ENCODE peak calls at places on chromosomes 4 and X, in eight cellular contexts. B is pancreas, E is dorsolateral prefrontal cortex, C is HFFc6, T is DND-41, X is A549, H is progenitor cell of endocrine pancreas, Y is PC-9. P is an unnamed sample.

GRCh38 chr4:128663325-128663724 is 146.2 kb upstream of the JADE1 start:
- DNase-seq in B (peak), E (no peak), C (no peak), T (peak), X (no peak), H (no peak), Y (no peak), P (no peak)

GRCh38 chrX:10450229-10450958 is 170.0 kb downstream of the MID1 start:
- DNase-seq in B (no peak), E (no peak), C (peak), T (no peak), X (no peak), H (no peak), Y (peak), P (peak)

GRCh38 chrX:154484255-154485149 is 1.9 kb downstream of the UBL4A start:
- DNase-seq in B (no peak), E (no peak), C (peak), T (no peak), X (no peak), H (no peak), Y (no peak), P (no peak)

GRCh38 chrX:104370089-104370488 is 115.4 kb upstream of the ESX1 start:
- DNase-seq in B (no peak), E (no peak), C (no peak), T (no peak), X (peak), H (no peak), Y (peak), P (no peak)

GRCh38 chr4:15906024-15906443 is 32.5 kb downstream of the FGFBP1 start:
- DNase-seq in B (peak), E (no peak), C (no peak), T (no peak), X (peak), H (no peak), Y (peak), P (no peak)

GRCh38 chr4:93384897-93385296 is 443.7 kb upstream of the ATOH1 start:
- DNase-seq in B (no peak), E (no peak), C (no peak), T (no peak), X (no peak), H (no peak), Y (no peak), P (no peak)

GRCh38 chrX:56798866-56799864 is 70.1 kb downstream of the NBDY start:
- DNase-seq in B (peak), E (no peak), C (no peak), T (no peak), X (no peak), H (no peak), Y (no peak), P (no peak)

GRCh38 chr4:8439914-8440490 is 521 bp downstream of the ACOX3 start:
- DNase-seq in B (no peak), E (no peak), C (no peak), T (peak), X (no peak), H (no peak), Y (peak), P (no peak)

GRCh38 chr4:102500371-102501175 is 586 bp upstream of the NFKB1 start:
- DNase-seq in B (peak), E (peak), C (peak), T (no peak), X (no peak), H (peak), Y (no peak), P (peak)

GRCh38 chrX:95612350-95612749 is 1072.3 kb upstream of the DIAPH2 start:
- DNase-seq in B (no peak), E (no peak), C (no peak), T (no peak), X (no peak), H (no peak), Y (no peak), P (no peak)

GRCh38 chr4:175412744-175413143 is 399.3 kb downstream of the GPM6A start:
- DNase-seq in B (no peak), E (no peak), C (peak), T (no peak), X (no peak), H (no peak), Y (no peak), P (no peak)

GRCh38 chr4:189940178-189941004 is at the start of gene FRG1:
- DNase-seq in B (peak), E (peak), C (peak), T (peak), X (peak), H (peak), Y (peak), P (peak)

GRCh38 chr4:13860126-13860525 is 232.6 kb upstream of the BOD1L1 start:
- DNase-seq in B (no peak), E (no peak), C (no peak), T (no peak), X (no peak), H (no peak), Y (no peak), P (no peak)

GRCh38 chr4:9781343-9782135 is at the start of gene DRD5:
- DNase-seq in B (no peak), E (no peak), C (no peak), T (no peak), X (no peak), H (no peak), Y (no peak), P (no peak)

GRCh38 chr4:7193040-7193958 is 961 bp downstream of the SORCS2 start:
- DNase-seq in B (peak), E (peak), C (no peak), T (no peak), X (no peak), H (no peak), Y (no peak), P (no peak)

GRCh38 chr4:182018691-182019090 is 224.5 kb upstream of the TENM3 start:
- DNase-seq in B (no peak), E (no peak), C (no peak), T (no peak), X (no peak), H (no peak), Y (no peak), P (no peak)

GRCh38 chr4:786861-787300 is 39.0 kb downstream of the CPLX1 start:
- DNase-seq in B (no peak), E (no peak), C (no peak), T (no peak), X (no peak), H (no peak), Y (no peak), P (no peak)

GRCh38 chrX:80354966-80355465 is 65.2 kb upstream of the TENT5D start:
- DNase-seq in B (no peak), E (no peak), C (no peak), T (no peak), X (no peak), H (no peak), Y (no peak), P (no peak)

GRCh38 chrX:45850197-45850774 is 649.6 kb upstream of the DIPK2B start:
- DNase-seq in B (no peak), E (no peak), C (no peak), T (peak), X (no peak), H (no peak), Y (no peak), P (no peak)

GRCh38 chr4:105472871-105473339 is 957 bp downstream of the PPA2 start:
- DNase-seq in B (no peak), E (no peak), C (no peak), T (no peak), X (no peak), H (no peak), Y (no peak), P (no peak)

GRCh38 chrX:15674514-15674898 is 9.9 kb upstream of the CLTRN start:
- DNase-seq in B (peak), E (peak), C (peak), T (no peak), X (peak), H (no peak), Y (peak), P (peak)

GRCh38 chrX:149487292-149487691 is 17.8 kb downstream of the IDS start:
- DNase-seq in B (no peak), E (no peak), C (no peak), T (no peak), X (peak), H (no peak), Y (peak), P (no peak)

GRCh38 chr4:3302164-3302785 is 9.5 kb downstream of the RGS12 start:
- DNase-seq in B (peak), E (peak), C (no peak), T (peak), X (no peak), H (no peak), Y (no peak), P (no peak)

GRCh38 chr4:187608001-187608421 is 387.6 kb upstream of the ZFP42 start:
- DNase-seq in B (no peak), E (no peak), C (peak), T (no peak), X (no peak), H (no peak), Y (no peak), P (peak)

GRCh38 chr4:150582101-150582565 is at the start of gene MAB21L2:
- DNase-seq in B (no peak), E (no peak), C (no peak), T (no peak), X (no peak), H (no peak), Y (no peak), P (no peak)

GRCh38 chr4:183141997-183142396 is 42.9 kb downstream of the WWC2 start:
- DNase-seq in B (no peak), E (no peak), C (no peak), T (no peak), X (no peak), H (no peak), Y (no peak), P (no peak)

GRCh38 chr4:155854597-155855226 is 11.4 kb downstream of the ASIC5 start:
- DNase-seq in B (no peak), E (no peak), C (peak), T (no peak), X (peak), H (no peak), Y (no peak), P (no peak)

GRCh38 chrX:1397001-1397400 is 5.1 kb upstream of the SLC25A6 start:
- DNase-seq in B (no peak), E (peak), C (no peak), T (no peak), X (no peak), H (no peak), Y (no peak), P (no peak)

GRCh38 chr4:138050601-138051000 is 191.5 kb downstream of the SLC7A11 start:
- DNase-seq in B (no peak), E (no peak), C (no peak), T (no peak), X (no peak), H (no peak), Y (no peak), P (no peak)

GRCh38 chr4:186368291-186368690 is 102.3 kb downstream of the F11 start:
- DNase-seq in B (no peak), E (no peak), C (no peak), T (no peak), X (no peak), H (no peak), Y (no peak), P (no peak)

GRCh38 chr4:145937021-145937861 is 1.4 kb downstream of the ZNF827 start:
- DNase-seq in B (peak), E (peak), C (peak), T (peak), X (no peak), H (peak), Y (no peak), P (no peak)

GRCh38 chr4:2861631-2862436 is 18.2 kb downstream of the ADD1 start:
- DNase-seq in B (no peak), E (no peak), C (no peak), T (no peak), X (no peak), H (no peak), Y (no peak), P (no peak)

GRCh38 chr4:83894831-83895230 is 358.9 kb downstream of the GPAT3 start:
- DNase-seq in B (no peak), E (no peak), C (no peak), T (no peak), X (no peak), H (no peak), Y (no peak), P (no peak)

GRCh38 chrX:104695593-104695992 is 129.6 kb downstream of the IL1RAPL2 start:
- DNase-seq in B (no peak), E (no peak), C (no peak), T (no peak), X (no peak), H (no peak), Y (no peak), P (no peak)

GRCh38 chrX:13938053-13938765 is 91.5 kb downstream of the GEMIN8 start:
- DNase-seq in B (peak), E (peak), C (no peak), T (no peak), X (peak), H (peak), Y (no peak), P (no peak)

GRCh38 chr4:41455215-41455614 is 82.7 kb upstream of the LIMCH1 start:
- DNase-seq in B (no peak), E (no peak), C (no peak), T (no peak), X (no peak), H (no peak), Y (no peak), P (no peak)
- TF ChIP-seq CTCF in B (no peak), E (no peak), C (no peak), T (no peak), X (no peak), H (no peak), Y (no peak), P (no peak)

DNA sequence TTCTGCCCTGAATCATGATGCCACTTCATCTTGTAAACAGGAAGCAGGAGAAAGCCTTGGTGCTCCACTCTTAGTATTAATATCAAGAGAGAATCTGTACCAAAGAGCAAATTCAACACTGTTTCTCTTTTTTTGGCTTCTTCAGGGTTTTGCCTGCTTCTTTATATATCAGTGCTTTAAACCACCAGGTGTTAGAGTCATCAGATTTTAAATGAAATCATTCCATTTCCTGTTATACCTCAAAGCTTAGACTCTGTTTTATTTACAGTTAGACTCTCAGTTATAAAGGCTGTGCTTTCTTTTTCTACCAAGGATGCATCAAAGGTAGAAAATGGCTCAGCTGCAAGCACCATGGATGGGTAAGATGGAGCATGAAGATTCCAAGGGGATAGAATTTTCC is 350.9 kb downstream of the CAMK2D start:
- DNase-seq in B (no peak), E (no peak), C (no peak), T (no peak), X (no peak), H (no peak), Y (no peak), P (no peak)
- TF ChIP-seq CTCF in B (no peak), E (no peak), C (no peak), T (no peak), X (no peak), H (no peak), Y (no peak), P (no peak)

DNA sequence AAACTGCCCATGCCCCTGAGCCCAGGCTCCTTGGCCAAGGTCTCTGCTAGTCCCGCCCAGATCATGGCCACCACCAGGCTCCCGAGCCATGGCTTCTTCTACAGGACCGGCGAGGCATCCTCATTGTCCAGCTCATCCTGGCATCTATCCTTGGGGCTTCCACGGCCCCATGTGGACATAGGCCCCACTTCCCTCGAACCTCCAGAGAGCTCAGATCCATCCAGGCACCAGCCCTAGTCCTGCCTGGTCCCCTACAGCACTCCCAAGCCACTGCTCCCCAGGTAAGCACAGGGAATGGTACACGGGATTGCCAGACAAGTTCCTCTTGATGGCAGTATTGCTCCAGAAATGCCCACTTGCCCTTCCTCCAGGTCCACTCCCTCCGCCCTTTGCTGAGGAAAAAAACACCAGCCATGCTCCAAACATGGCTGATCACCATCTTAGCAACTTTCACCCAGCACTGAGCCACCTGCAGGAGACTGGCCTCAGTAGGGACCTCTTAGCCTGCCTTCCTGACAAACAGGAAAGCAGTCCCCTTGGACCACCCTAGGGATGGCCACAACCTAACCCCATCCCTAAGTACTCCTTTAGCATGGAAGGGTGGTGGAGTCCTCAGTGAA is 272.1 kb upstream of the AGTR2 start:
- DNase-seq in B (peak), E (no peak), C (no peak), T (peak), X (no peak), H (no peak), Y (peak), P (no peak)
- TF ChIP-seq CTCF in B (peak), E (peak), C (no peak), T (no peak), X (no peak), H (peak), Y (peak), P (no peak)

GRCh38 chr4:158500054-158500453 is 21.6 kb upstream of the RXFP1 start:
- DNase-seq in B (no peak), E (no peak), C (no peak), T (no peak), X (no peak), H (no peak), Y (no peak), P (no peak)

GRCh38 chr4:158490629-158491028 is 31.1 kb upstream of the RXFP1 start:
- DNase-seq in B (no peak), E (no peak), C (no peak), T (no peak), X (no peak), H (no peak), Y (no peak), P (no peak)

DNA sequence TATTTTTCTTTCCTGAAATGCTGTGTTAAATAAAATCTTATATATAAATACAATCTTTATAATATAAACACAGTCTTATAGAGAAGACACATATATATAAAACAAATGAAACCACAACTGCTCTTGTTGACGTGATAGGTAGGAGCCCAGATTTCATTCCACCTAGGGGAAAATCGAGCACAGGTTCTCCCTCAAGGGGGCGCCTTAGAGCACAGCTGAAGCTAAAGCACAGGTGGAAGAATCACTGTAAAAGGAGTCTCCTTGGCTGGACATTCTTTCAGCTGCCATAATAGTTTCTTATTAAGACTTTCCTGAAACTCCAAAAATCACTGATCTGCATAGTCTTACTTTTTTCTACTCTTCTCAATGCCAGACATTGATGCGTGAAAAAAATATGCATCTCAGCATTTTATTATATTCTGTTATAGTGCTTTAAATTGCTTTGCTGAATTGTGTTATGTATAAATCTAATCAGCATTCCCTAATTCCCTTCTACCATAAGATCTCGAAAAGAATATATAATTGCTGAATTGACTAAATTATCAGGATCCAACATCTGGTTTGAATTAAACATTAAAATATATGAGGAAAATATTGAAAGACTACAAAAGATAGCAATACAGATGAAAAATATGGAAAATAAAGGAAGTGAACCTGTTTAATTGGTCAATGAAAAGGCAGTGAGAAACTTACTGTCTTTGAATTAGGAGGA is 25.5 kb upstream of the RXFP1 start:
- DNase-seq in B (peak), E (no peak), C (no peak), T (peak), X (peak), H (peak), Y (no peak), P (no peak)
- TF ChIP-seq CTCF in B (no peak), E (peak), C (peak), T (peak), X (no peak), H (peak), Y (peak), P (peak)

GRCh38 chr4:38166768-38167167 is 206.6 kb downstream of the PTTG2 start:
- DNase-seq in B (no peak), E (no peak), C (no peak), T (no peak), X (no peak), H (no peak), Y (no peak), P (no peak)

GRCh38 chr4:38169524-38169923 is 209.3 kb downstream of the PTTG2 start:
- DNase-seq in B (no peak), E (no peak), C (no peak), T (no peak), X (no peak), H (no peak), Y (no peak), P (no peak)

GRCh38 chr4:38163216-38164006 is 203.2 kb downstream of the PTTG2 start:
- DNase-seq in B (peak), E (no peak), C (peak), T (no peak), X (no peak), H (no peak), Y (peak), P (no peak)

GRCh38 chr4:38164346-38164745 is 204.1 kb downstream of the PTTG2 start:
- DNase-seq in B (no peak), E (no peak), C (no peak), T (no peak), X (no peak), H (no peak), Y (no peak), P (no peak)

GRCh38 chr4:38166082-38166481 is 205.9 kb downstream of the PTTG2 start:
- DNase-seq in B (no peak), E (no peak), C (no peak), T (no peak), X (no peak), H (no peak), Y (no peak), P (no peak)
- TF ChIP-seq CTCF in B (no peak), E (no peak), C (no peak), T (no peak), X (no peak), H (no peak), Y (no peak), P (no peak)

GRCh38 chrX:47093248-47093647 is 15.0 kb downstream of the RGN start:
- DNase-seq in B (no peak), E (no peak), C (peak), T (peak), X (peak), H (no peak), Y (no peak), P (no peak)
- TF ChIP-seq CTCF in B (peak), E (peak), C (peak), T (peak), X (peak), H (peak), Y (peak), P (peak)

DNA sequence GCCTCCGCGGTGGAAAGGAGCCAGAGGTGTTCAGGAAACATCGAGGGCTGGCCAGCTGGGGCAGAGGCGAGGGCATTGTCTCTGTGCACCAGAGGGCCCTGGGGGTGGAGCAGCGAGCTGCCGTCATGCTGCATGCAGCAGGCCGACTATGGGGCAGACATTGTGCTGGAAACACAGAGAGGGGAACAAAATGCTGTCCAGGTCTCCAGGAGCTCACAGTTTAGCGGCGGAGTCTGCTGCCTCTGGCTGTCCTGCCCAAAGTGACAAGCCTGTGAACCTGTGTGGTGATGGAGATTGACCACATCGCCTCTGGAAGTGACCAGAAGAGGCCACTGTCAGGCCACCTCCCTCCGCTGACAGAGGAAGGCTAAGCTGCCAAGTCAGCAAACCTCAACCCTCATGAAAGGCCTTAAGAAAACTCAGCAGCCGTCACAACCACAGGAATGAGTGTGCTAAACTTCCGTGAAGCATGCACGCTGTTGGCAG is 20.1 kb upstream of the SASH3 start:
- DNase-seq in B (no peak), E (peak), C (peak), T (peak), X (no peak), H (no peak), Y (no peak), P (peak)
- TF ChIP-seq CTCF in B (no peak), E (peak), C (no peak), T (no peak), X (no peak), H (no peak), Y (no peak), P (no peak)

GRCh38 chrX:115089419-115089818 is 72.0 kb upstream of the IL13RA2 start:
- DNase-seq in B (no peak), E (no peak), C (no peak), T (no peak), X (no peak), H (no peak), Y (no peak), P (no peak)
- TF ChIP-seq CTCF in B (no peak), E (no peak), C (no peak), T (no peak), X (no peak), H (no peak), Y (no peak), P (no peak)

GRCh38 chr4:130563185-130563890 is 1467.4 kb downstream of the C4orf33 start:
- DNase-seq in B (peak), E (peak), C (peak), T (no peak), X (peak), H (peak), Y (no peak), P (peak)
- TF ChIP-seq CTCF in B (peak), E (peak), C (peak), T (peak), X (peak), H (peak), Y (peak), P (peak)

P was measured in AG09319.